ENCODE peak calls at places on chromosomes 11 and 22, in ten cellular contexts. F is Peyer's patch; K is kidney epithelial cell; I is tibial artery; E is activated CD4-positive, alpha-beta T cell treated with anti-CD3 and anti-CD28 coated beads, Interleukin-2, amount 50 U/mL, for 48 hours; C is AG08396; G is frontal cortex; A is PC-3; W is A172; Y is naive thymus-derived CD8-positive, alpha-beta T cell. Q is an unnamed sample.

GRCh38 chr11:102384419-102385052 is 37.5 kb downstream of the BIRC2 start:
- DNase-seq in I (no peak), F (no peak), C (no peak), K (no peak), E (no peak), A (no peak), G (no peak), Y (no peak), W (no peak), Q (no peak)

GRCh38 chr11:125350206-125351044 is 145.6 kb downstream of the FEZ1 start:
- DNase-seq in W (no peak), C (no peak), F (peak; percentile 24), K (no peak), A (no peak), Y (no peak), G (no peak), I (no peak), E (no peak), Q (no peak)

GRCh38 chr11:74018331-74019005 is 9.6 kb upstream of the UCP3 start:
- DNase-seq in I (peak; percentile 96), K (no peak), C (peak; percentile 86), E (no peak), Y (no peak), F (peak; percentile 86), W (no peak), G (peak; percentile 50), A (peak; percentile 88), Q (peak; percentile 91)

GRCh38 chr22:40410731-40411505 is 40.5 kb downstream of the SGSM3 start:
- DNase-seq in I (no peak), A (no peak), G (no peak), F (no peak), C (no peak), W (no peak), E (no peak), K (no peak), Y (no peak), Q (peak; percentile 55)

GRCh38 chr11:45828996-45829395 is 18.3 kb upstream of the CRY2 start:
- DNase-seq in A (no peak), C (no peak), E (no peak), G (no peak), I (no peak), Y (no peak), F (no peak), W (no peak), K (no peak), Q (peak; percentile 24)

GRCh38 chr11:97739892-97740782 is 1280.6 kb upstream of the CNTN5 start:
- DNase-seq in F (no peak), G (no peak), W (peak; percentile 14), K (peak; percentile 28), A (peak; percentile 10), E (no peak), C (no peak), Y (no peak), I (no peak), Q (no peak)

GRCh38 chr11:27076121-27076589 is 35.5 kb downstream of the BBOX1 start:
- DNase-seq in I (no peak), C (no peak), E (no peak), G (no peak), A (no peak), W (no peak), Y (no peak), K (no peak), F (no peak), Q (no peak)

GRCh38 chr11:2137202-2138071 is 1.8 kb downstream of the IGF2 start:
- DNase-seq in A (peak; percentile 49), E (no peak), Y (no peak), F (no peak), G (peak; percentile 60), C (peak; percentile 96), W (peak; percentile 84), I (peak; percentile 58), K (no peak), Q (no peak)

GRCh38 chr11:64233913-64234839 is at the start of gene VEGFB:
- DNase-seq in Y (peak; percentile 49), A (peak; percentile 69), K (no peak), G (peak; percentile 87), C (peak; percentile 84), E (peak; percentile 72), F (peak; percentile 86), W (no peak), I (peak; percentile 75), Q (peak; percentile 85)

GRCh38 chr11:83054001-83054400 is 17.7 kb downstream of the RAB30 start:
- DNase-seq in Y (no peak), A (no peak), E (no peak), K (no peak), I (no peak), G (no peak), W (no peak), C (no peak), F (no peak), Q (no peak)

GRCh38 chr11:91081440-91082088 is 858.7 kb upstream of the CHORDC1 start:
- DNase-seq in I (peak; percentile 21), K (peak; percentile 32), E (no peak), G (no peak), F (no peak), A (peak; percentile 76), W (peak; percentile 13), C (no peak), Y (no peak), Q (no peak)

GRCh38 chr11:35622070-35622469 is 3.8 kb downstream of the FJX1 start:
- DNase-seq in G (no peak), K (peak; percentile 53), C (peak; percentile 62), Y (no peak), E (no peak), A (peak; percentile 64), I (no peak), W (peak; percentile 90), F (no peak), Q (no peak)

GRCh38 chr22:42299586-42300285 is 29.3 kb upstream of the TCF20 start:
- DNase-seq in A (no peak), E (peak; percentile 38), F (no peak), I (peak; percentile 31), G (no peak), C (no peak), K (no peak), W (no peak), Y (peak; percentile 50), Q (no peak)

GRCh38 chr11:120517390-120518315 is 6.1 kb downstream of the GRIK4 start:
- DNase-seq in G (no peak), I (no peak), K (no peak), W (peak; percentile 59), C (peak; percentile 79), A (no peak), E (no peak), Y (no peak), F (no peak), Q (no peak)

GRCh38 chr22:43923631-43924548 is at the start of gene PNPLA3:
- DNase-seq in I (peak; percentile 82), E (peak; percentile 83), C (peak; percentile 95), F (peak; percentile 94), K (no peak), Y (peak; percentile 68), G (peak; percentile 98), W (peak; percentile 34), A (peak; percentile 66), Q (peak; percentile 93)

GRCh38 chr22:38347944-38348750 is 30.9 kb upstream of the CSNK1E start:
- DNase-seq in K (peak; percentile 38), W (peak; percentile 65), I (no peak), F (no peak), A (peak; percentile 55), E (no peak), C (no peak), G (no peak), Y (peak; percentile 14), Q (peak; percentile 60)

GRCh38 chr22:18952022-18952421 is 15.9 kb upstream of the PRODH start:
- DNase-seq in G (no peak), W (no peak), C (no peak), K (no peak), E (no peak), Y (no peak), A (no peak), F (no peak), I (no peak), Q (peak; percentile 31)

GRCh38 chr22:46462726-46463371 is 74.6 kb downstream of the CELSR1 start:
- DNase-seq in E (no peak), G (no peak), K (peak; percentile 75), I (no peak), Y (no peak), W (peak; percentile 89), A (peak; percentile 80), C (peak; percentile 38), F (no peak), Q (no peak)

GRCh38 chr11:104219081-104219480 is 55.1 kb upstream of the PDGFD start:
- DNase-seq in Y (no peak), E (no peak), F (no peak), W (no peak), I (peak; percentile 51), K (no peak), C (no peak), A (no peak), G (no peak), Q (no peak)

GRCh38 chr11:128896356-128896755 is 5.2 kb downstream of the KCNJ5 start:
- DNase-seq in F (no peak), A (no peak), G (no peak), W (no peak), I (no peak), Y (no peak), K (no peak), E (no peak), C (no peak), Q (no peak)

GRCh38 chr11:123185326-123185725 is 9.7 kb downstream of the CLMP start:
- DNase-seq in E (no peak), I (no peak), G (no peak), K (no peak), C (no peak), Y (no peak), W (no peak), F (no peak), A (no peak), Q (no peak)

GRCh38 chr11:31817621-31818493 is 6.7 kb upstream of the PAX6 start:
- DNase-seq in G (no peak), K (no peak), E (no peak), F (peak; percentile 53), Y (no peak), A (no peak), C (peak; percentile 15), I (no peak), W (no peak), Q (no peak)

GRCh38 chr22:31504282-31504681 is 7.9 kb downstream of the SFI1 start:
- DNase-seq in I (no peak), W (peak; percentile 6), F (no peak), K (no peak), Y (no peak), G (no peak), C (peak; percentile 43), E (no peak), A (peak; percentile 33), Q (no peak)

GRCh38 chr22:24486501-24486921 is 8.6 kb upstream of the UPB1 start:
- DNase-seq in I (no peak), A (peak; percentile 78), E (no peak), W (peak; percentile 60), C (peak; percentile 73), G (no peak), Y (no peak), K (no peak), F (no peak), Q (no peak)

GRCh38 chr11:47154738-47155570 is 21.7 kb downstream of the ARFGAP2 start:
- DNase-seq in W (no peak), E (no peak), C (no peak), Y (peak; percentile 52), I (no peak), F (no peak), A (no peak), K (no peak), G (no peak), Q (no peak)

GRCh38 chr22:43230983-43231723 is 44.2 kb upstream of the TTLL12 start:
- DNase-seq in F (peak; percentile 66), G (peak; percentile 83), K (no peak), E (peak; percentile 73), A (peak; percentile 76), C (peak; percentile 80), I (no peak), Y (peak; percentile 64), W (peak; percentile 33), Q (no peak)

GRCh38 chr11:31689559-31689958 is 121.6 kb downstream of the PAX6 start:
- DNase-seq in A (no peak), I (no peak), Y (no peak), E (no peak), K (no peak), C (no peak), W (no peak), G (no peak), F (no peak), Q (no peak)

GRCh38 chr11:31802609-31802989 is 8.5 kb downstream of the PAX6 start:
- DNase-seq in Y (no peak), C (no peak), G (no peak), A (no peak), W (no peak), I (no peak), E (no peak), K (no peak), F (no peak), Q (peak; percentile 74)